ENCODE peak calls at places on chromosomes 2 and 18, in nine cellular contexts. Z is right cardiac atrium, D is mammary epithelial cell, U is cardiac muscle cell, S is uterus, Q is H9, P is left lung, R is hepatocyte, H is ovary. M is an unnamed sample.
A peak's percentile ranks its signal among the peaks of the same experiment; 100 is the strongest.

GRCh38 chr2:225164406-225165048 is 122.3 kb upstream of the DOCK10 start:
- DNase-seq in P (no peak), Q (no peak), S (no peak), H (no peak), D (no peak), U (peak; percentile 2), R (no peak), Z (peak; percentile 28), M (no peak)

GRCh38 chr2:230905448-230906430 is 19.3 kb downstream of the GPR55 start:
- DNase-seq in U (peak; percentile 61), S (no peak), H (peak; percentile 4), D (no peak), P (no peak), R (peak; percentile 35), Q (peak; percentile 46), Z (peak; percentile 10), M (peak; percentile 46)

GRCh38 chr2:107669335-107669734 is 157.4 kb upstream of the RGPD4 start:
- DNase-seq in S (no peak), P (no peak), Z (no peak), H (no peak), Q (no peak), U (no peak), D (no peak), R (no peak), M (no peak)

GRCh38 chr2:203740741-203741363 is 34.4 kb downstream of the CD28 start:
- DNase-seq in U (no peak), Z (no peak), R (no peak), P (no peak), D (peak; percentile 73), Q (no peak), H (no peak), S (no peak), M (no peak)

GRCh38 chr2:23988371-23988770 is 21.5 kb upstream of the MFSD2B start:
- DNase-seq in U (no peak), Z (no peak), H (no peak), S (no peak), D (peak; percentile 6), R (no peak), P (no peak), Q (no peak), M (peak; percentile 21)

GRCh38 chr18:35139517-35139916 is 98.3 kb downstream of the MAPRE2 start:
- DNase-seq in H (no peak), U (no peak), P (no peak), Q (no peak), Z (no peak), D (no peak), S (no peak), R (no peak), M (no peak)

GRCh38 chr2:121076885-121077549 is 208.0 kb downstream of the TFCP2L1 start:
- DNase-seq in D (peak; percentile 56), H (no peak), P (peak; percentile 95), Q (peak; percentile 91), U (peak; percentile 82), S (no peak), Z (peak; percentile 83), R (peak; percentile 81), M (peak; percentile 46)

GRCh38 chr2:156017486-156017885 is 315.0 kb downstream of the NR4A2 start:
- DNase-seq in Z (no peak), Q (no peak), D (no peak), U (no peak), R (no peak), P (no peak), H (no peak), S (no peak), M (no peak)

GRCh38 chr2:207750315-207750714 is 19.4 kb downstream of the FZD5 start:
- DNase-seq in R (no peak), S (no peak), Q (no peak), D (no peak), P (no peak), H (no peak), Z (no peak), U (no peak), M (no peak)

GRCh38 chr2:207749873-207750272 is 19.8 kb downstream of the FZD5 start:
- DNase-seq in Q (no peak), H (no peak), P (no peak), S (no peak), D (no peak), U (no peak), R (no peak), Z (no peak), M (peak; percentile 29)

GRCh38 chr2:207746131-207746530 is 23.6 kb downstream of the FZD5 start:
- DNase-seq in Q (peak; percentile 49), S (peak; percentile 30), Z (peak; percentile 74), R (peak; percentile 84), P (peak; percentile 50), U (peak; percentile 78), D (peak; percentile 37), H (peak; percentile 53), M (peak; percentile 62)

GRCh38 chr2:207748993-207749392 is 20.7 kb downstream of the FZD5 start:
- DNase-seq in U (no peak), H (no peak), Q (no peak), D (no peak), R (no peak), P (no peak), Z (no peak), S (no peak), M (no peak)

GRCh38 chr2:207747653-207748560 is 21.8 kb downstream of the FZD5 start:
- DNase-seq in S (no peak), D (no peak), U (no peak), Z (no peak), P (no peak), R (peak; percentile 51), H (no peak), Q (no peak), M (peak; percentile 85)
- H3K4me1 ChIP-seq in S (no peaks in the 10 kb centered on the region), D (no peaks in the 10 kb centered on the region), U (no peaks in the 10 kb centered on the region), Z (no peaks in the 10 kb centered on the region), P (no peaks in the 10 kb centered on the region), R (peaks cover 15% of the 10 kb centered on the region), H (no peaks in the 10 kb centered on the region), Q (no peaks in the 10 kb centered on the region), M (peaks cover 39% of the 10 kb centered on the region)

DNA sequence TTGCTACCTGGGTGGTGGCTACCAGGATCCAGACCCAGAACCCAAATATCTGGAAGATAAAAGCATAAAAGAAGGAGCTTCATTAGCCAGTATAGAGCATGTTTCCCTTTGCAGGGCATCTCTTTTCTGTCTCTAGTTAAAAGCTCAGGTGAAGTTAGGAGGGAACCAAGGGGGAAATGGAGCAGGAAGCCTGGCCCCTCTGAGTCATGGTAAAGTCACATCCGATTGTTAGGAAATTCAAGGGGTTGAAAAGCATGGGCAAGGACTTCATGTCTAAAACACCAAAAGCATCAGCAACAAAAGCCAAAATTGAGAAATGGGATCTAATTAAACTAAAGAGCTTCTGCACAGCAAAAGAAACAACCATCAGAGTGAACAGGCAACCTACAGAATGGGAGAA is 126.9 kb downstream of the RPIA start:
- DNase-seq in H (no peak), U (no peak), Z (no peak), P (no peak), S (no peak), R (no peak), D (peak; percentile 45), Q (no peak), M (no peak)
- H3K9me3 ChIP-seq in H (no peaks in the 10 kb centered on the region), U (no peaks in the 10 kb centered on the region), Z (no peaks in the 10 kb centered on the region), P (no peaks in the 10 kb centered on the region), S (no peaks in the 10 kb centered on the region), R (no peaks in the 10 kb centered on the region), D (peaks cover 7% of the 10 kb centered on the region), Q (peaks cover 33% of the 10 kb centered on the region), M (no peaks in the 10 kb centered on the region)

DNA sequence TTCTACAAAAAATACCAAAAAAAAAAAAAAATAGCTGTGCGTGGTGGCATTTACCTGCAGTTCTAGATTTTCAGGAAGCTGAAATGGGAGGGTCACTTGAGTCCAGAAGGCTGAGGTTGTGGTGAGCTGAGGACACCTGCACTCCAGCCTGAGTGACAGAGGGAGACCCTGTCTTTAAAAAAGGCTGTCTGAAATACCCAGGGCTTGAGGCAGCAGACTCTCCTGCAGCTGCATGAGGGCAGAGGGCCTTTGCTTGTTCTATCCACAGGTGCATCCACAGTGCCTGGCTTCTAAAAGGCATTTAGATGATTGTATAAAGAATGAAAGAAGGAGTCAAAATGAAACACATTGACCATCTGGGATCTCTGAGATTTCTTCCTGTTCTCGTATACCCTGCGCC is 152.8 kb downstream of the MGAT5 start:
- DNase-seq in R (no peak), D (no peak), Z (no peak), U (no peak), S (no peak), H (no peak), Q (no peak), P (no peak), M (no peak)
- H3K4me1 ChIP-seq in R (peaks cover 15% of the 10 kb centered on the region), D (peaks cover 58% of the 10 kb centered on the region), Z (peaks cover 11% of the 10 kb centered on the region), U (peaks cover 13% of the 10 kb centered on the region), S (no peaks in the 10 kb centered on the region), H (no peaks in the 10 kb centered on the region), Q (no peaks in the 10 kb centered on the region), P (peaks cover 50% of the 10 kb centered on the region), M (peaks cover 19% of the 10 kb centered on the region)

GRCh38 chr2:101931402-101931801 is 60.4 kb upstream of the IL1R2 start:
- DNase-seq in U (no peak), S (no peak), D (no peak), H (no peak), R (no peak), P (no peak), Q (no peak), Z (no peak), M (no peak)

GRCh38 chr2:101930847-101931246 is 60.9 kb upstream of the IL1R2 start:
- DNase-seq in Q (no peak), R (no peak), S (no peak), Z (no peak), D (no peak), U (no peak), H (no peak), P (no peak), M (no peak)

DNA sequence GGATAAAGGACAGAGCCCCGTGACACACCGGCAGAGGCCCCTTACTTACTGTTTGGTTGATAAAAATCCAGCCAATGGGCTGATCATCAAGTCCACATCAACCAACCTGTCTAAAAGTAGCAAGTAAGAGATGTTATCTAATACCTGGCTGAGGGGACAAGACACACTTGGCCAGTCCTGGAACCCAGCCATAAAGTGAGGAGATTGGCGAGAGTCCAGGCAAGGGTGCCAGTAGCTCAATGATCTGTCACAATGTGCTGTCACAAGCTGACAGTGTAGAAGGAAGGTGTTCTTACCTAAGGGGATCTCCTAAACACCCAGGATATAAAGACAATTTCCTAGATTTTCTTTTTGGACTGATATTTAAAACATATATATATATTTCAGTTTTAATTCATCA is 61.7 kb upstream of the IL1R2 start:
- DNase-seq in H (no peak), S (no peak), D (no peak), Z (no peak), R (no peak), Q (no peak), U (no peak), P (no peak), M (no peak)
- H3K9me3 ChIP-seq in H (no peaks in the 10 kb centered on the region), S (no peaks in the 10 kb centered on the region), D (peaks cover 5% of the 10 kb centered on the region), Z (peaks cover 5% of the 10 kb centered on the region), R (no peaks in the 10 kb centered on the region), Q (peaks cover 13% of the 10 kb centered on the region), U (no peaks in the 10 kb centered on the region), P (no peaks in the 10 kb centered on the region), M (peaks cover 3% of the 10 kb centered on the region)

GRCh38 chr18:65901522-65901921 is 150.7 kb downstream of the CDH7 start:
- DNase-seq in P (no peak), H (no peak), U (no peak), R (no peak), D (no peak), S (no peak), Q (no peak), Z (no peak), M (no peak)

GRCh38 chr18:65906621-65907034 is 155.8 kb downstream of the CDH7 start:
- DNase-seq in D (no peak), H (no peak), P (no peak), R (peak; percentile 71), U (no peak), Q (peak; percentile 52), S (no peak), Z (no peak), M (no peak)

GRCh38 chr18:65907281-65907680 is 156.5 kb downstream of the CDH7 start:
- DNase-seq in R (no peak), S (no peak), H (no peak), Z (no peak), D (no peak), P (no peak), Q (no peak), U (no peak), M (no peak)
- H3K4me1 ChIP-seq in R (peaks cover 11% of the 10 kb centered on the region), S (no peaks in the 10 kb centered on the region), H (no peaks in the 10 kb centered on the region), Z (no peaks in the 10 kb centered on the region), D (no peaks in the 10 kb centered on the region), P (no peaks in the 10 kb centered on the region), Q (no peaks in the 10 kb centered on the region), U (no peaks in the 10 kb centered on the region), M (no peaks in the 10 kb centered on the region)

M was measured in SJSA1.